ENCODE peak calls at places on chromosomes 5 and 9, in four cellular contexts. N, U, D and C are unnamed samples.

GRCh38 chr9:20725675-20726074 is 41.6 kb downstream of the FOCAD start:
- DNase-seq in N (no peak), U (no peak), D (no peak), C (no peak)

GRCh38 chr9:89743576-89744254 is 138.9 kb downstream of the GADD45G start:
- DNase-seq in N (peak), U (peak), D (no peak), C (no peak)

GRCh38 chr5:172417983-172418630 is 36.2 kb downstream of the SH3PXD2B start:
- DNase-seq in N (no peak), U (no peak), D (peak), C (no peak)

GRCh38 chr9:99966720-99967119 is 60.3 kb downstream of the STX17 start:
- DNase-seq in N (no peak), U (no peak), D (no peak), C (peak)

GRCh38 chr5:88786217-88786560 is 96.8 kb downstream of the MEF2C start:
- DNase-seq in N (no peak), U (no peak), D (no peak), C (no peak)

GRCh38 chr9:133571491-133571890 is 37.0 kb downstream of the ADAMTSL2 start:
- DNase-seq in N (no peak), U (no peak), D (no peak), C (no peak)

GRCh38 chr5:83428890-83429289 is 42.7 kb upstream of the VCAN start:
- DNase-seq in N (no peak), U (no peak), D (no peak), C (no peak)

GRCh38 chr5:72427488-72428437 is 79.4 kb downstream of the ZNF366 start:
- DNase-seq in N (no peak), U (no peak), D (no peak), C (no peak)

GRCh38 chr9:16230731-16231130 is 639.7 kb downstream of the BNC2 start:
- DNase-seq in N (no peak), U (no peak), D (no peak), C (no peak)

GRCh38 chr9:124349675-124350484 is 65.4 kb downstream of the PSMB7 start:
- DNase-seq in N (no peak), U (no peak), D (no peak), C (no peak)

GRCh38 chr9:119332522-119332921 is 36.7 kb downstream of the BRINP1 start:
- DNase-seq in N (no peak), U (no peak), D (no peak), C (no peak)

GRCh38 chr5:96329886-96330531 is 103.0 kb downstream of the PCSK1 start:
- DNase-seq in N (no peak), U (no peak), D (no peak), C (no peak)

GRCh38 chr5:39505751-39506150 is 81.0 kb upstream of the DAB2 start:
- DNase-seq in N (no peak), U (no peak), D (no peak), C (no peak)

GRCh38 chr5:95794070-95794516 is 28.4 kb downstream of the GLRX start:
- DNase-seq in N (no peak), U (no peak), D (no peak), C (no peak)

GRCh38 chr5:122262107-122262506 is 49.9 kb upstream of the SNCAIP start:
- DNase-seq in N (no peak), U (no peak), D (no peak), C (no peak)
- H3K27ac ChIP-seq in N (no peak), U (no peak), D (no peak), C (no peak)

DNA sequence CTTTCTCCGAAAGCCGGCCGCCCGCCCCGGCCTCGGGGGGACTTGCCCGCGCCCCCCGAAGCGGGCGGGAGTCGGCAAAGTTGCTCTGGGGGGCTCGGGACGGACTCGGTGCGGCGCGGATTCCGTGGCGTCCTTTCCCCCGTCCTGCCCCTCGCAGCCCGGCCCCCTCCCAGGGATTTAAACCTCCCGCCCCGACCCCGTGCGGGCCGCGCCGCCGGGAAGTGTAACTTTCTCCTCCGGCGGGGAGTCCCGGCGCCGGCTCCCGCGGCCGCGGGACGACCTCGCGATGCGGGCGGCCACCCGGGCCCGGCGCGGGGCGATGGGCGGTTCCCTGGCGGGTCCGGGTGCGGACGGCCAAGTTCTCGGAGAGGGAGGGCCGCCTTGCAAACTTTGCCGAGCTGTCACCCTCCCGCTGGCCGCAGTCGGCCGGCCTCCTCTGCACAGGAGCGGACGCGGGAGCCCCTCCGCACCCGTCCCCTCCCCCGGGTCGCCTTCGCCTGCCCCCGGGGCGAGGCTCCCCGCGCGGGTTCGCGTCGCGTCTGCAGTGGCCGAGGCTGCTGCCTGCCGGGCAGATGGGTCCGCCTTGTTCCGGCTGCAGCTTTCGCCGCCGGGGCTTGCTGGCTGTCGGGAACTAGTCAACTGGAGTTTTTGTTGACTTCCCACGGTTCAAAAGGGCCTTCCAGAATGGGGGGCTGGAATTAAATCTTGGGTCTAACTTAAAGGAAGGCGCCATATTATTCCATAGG is 765 bp downstream of the PBX3 start:
- DNase-seq in N (peak), U (peak), D (peak), C (no peak)
- H3K27ac ChIP-seq in N (peak), U (peak), D (peak), C (peak)

DNA sequence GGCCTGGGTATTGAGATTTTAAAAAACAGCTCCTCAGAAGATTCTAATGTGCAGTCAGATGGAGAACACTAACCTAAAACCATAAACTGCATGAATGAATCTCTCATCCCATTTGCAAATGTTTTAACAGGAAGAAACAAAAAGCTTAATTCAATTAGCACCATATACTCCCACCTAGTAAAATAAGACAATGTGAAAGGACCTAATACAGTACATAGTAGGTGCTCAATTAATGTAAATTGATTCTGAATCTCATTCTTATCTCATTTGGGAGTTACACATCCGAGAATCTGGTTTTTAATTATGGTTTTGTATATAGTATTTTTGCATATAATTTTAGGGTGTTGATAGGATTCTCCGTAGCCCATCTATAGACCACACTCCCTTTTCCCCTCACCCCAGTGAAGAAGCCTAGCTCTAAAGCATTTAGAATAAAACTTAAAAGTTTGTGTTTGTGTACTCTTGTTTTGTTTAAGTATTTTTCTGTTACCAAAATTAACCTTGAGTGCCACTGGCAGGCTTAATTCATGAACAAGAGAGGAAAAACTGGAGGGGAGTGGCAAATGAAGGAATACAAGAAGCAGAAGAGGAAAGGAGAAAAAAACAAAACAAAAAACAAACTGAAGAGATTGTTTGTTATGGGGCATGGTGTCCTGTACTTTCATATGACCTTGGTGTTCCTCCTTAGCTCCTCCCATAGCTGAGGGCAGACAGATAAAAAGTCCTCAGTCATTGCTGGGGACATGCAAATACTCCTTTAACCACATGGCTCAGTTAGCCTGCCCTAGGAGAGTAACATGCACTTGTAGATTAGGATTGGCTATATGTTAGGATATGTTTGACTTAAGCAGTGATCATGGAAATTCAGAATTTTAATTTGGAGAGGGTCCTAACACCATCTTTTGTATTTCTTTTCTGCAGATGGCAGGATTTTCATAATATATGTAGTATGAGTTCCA is 1.2 kb downstream of the RNF14 start:
- DNase-seq in N (no peak), U (peak), D (no peak), C (no peak)
- H3K27ac ChIP-seq in N (peak), U (peak), D (peak), C (peak)

GRCh38 chr5:56729488-56729887 is 85.9 kb upstream of the MAP3K1 start:
- DNase-seq in N (no peak), U (no peak), D (no peak), C (no peak)
- H3K27ac ChIP-seq in N (no peak), U (no peak), D (no peak), C (no peak)